ENCODE peak calls at places on chromosomes 13 and 19, in four cellular contexts. M, C, G and H are unnamed samples.

GRCh38 chr13:80977168-80977567 is 636.2 kb upstream of the SPRY2 start:
- DNase-seq in M (no peak), C (no peak), G (no peak), H (no peak)

GRCh38 chr19:10450853-10451609 is 30.7 kb downstream of the PDE4A start:
- DNase-seq in M (no peak), C (no peak), G (no peak), H (no peak)

GRCh38 chr19:6271251-6271650 is 8.5 kb downstream of the MLLT1 start:
- DNase-seq in M (peak), C (no peak), G (no peak), H (no peak)

GRCh38 chr13:99436686-99437416 is 64.4 kb upstream of the TM9SF2 start:
- DNase-seq in M (peak), C (peak), G (peak), H (peak)

GRCh38 chr19:17553256-17553655 is 2.2 kb upstream of the COLGALT1 start:
- DNase-seq in M (peak), C (peak), G (peak), H (peak)

GRCh38 chr13:113856716-113857065 is 7.2 kb downstream of the GAS6 start:
- DNase-seq in M (peak), C (no peak), G (peak), H (no peak)

GRCh38 chr19:12766051-12766521 is 9.3 kb downstream of the HOOK2 start:
- DNase-seq in M (peak), C (peak), G (peak), H (peak)

GRCh38 chr13:67971291-67971690 is 741.2 kb upstream of the PCDH9 start:
- DNase-seq in M (no peak), C (no peak), G (no peak), H (no peak)

GRCh38 chr13:110657196-110657595 is 41.9 kb downstream of the NAXD start:
- DNase-seq in M (no peak), C (no peak), G (no peak), H (no peak)

GRCh38 chr13:42355841-42356575 is 84.1 kb downstream of the AKAP11 start:
- DNase-seq in M (no peak), C (no peak), G (no peak), H (peak)

GRCh38 chr13:49585220-49586157 is at the start of gene RCBTB1:
- DNase-seq in M (peak), C (peak), G (peak), H (peak)

GRCh38 chr13:46961719-46962118 is 64.9 kb upstream of the HTR2A start:
- DNase-seq in M (peak), C (no peak), G (peak), H (peak)

GRCh38 chr13:96130818-96131217 is 40.9 kb downstream of the HS6ST3 start:
- DNase-seq in M (no peak), C (no peak), G (no peak), H (no peak)

GRCh38 chr19:18650468-18651001 is 13.7 kb downstream of the KLHL26 start:
- DNase-seq in M (peak), C (peak), G (peak), H (no peak)

GRCh38 chr19:31350033-31350692 is 927 bp upstream of the TSHZ3 start:
- DNase-seq in M (peak), C (peak), G (peak), H (no peak)

GRCh38 chr13:114136576-114136975 is 4.2 kb upstream of the RASA3 start:
- DNase-seq in M (no peak), C (no peak), G (no peak), H (no peak)

GRCh38 chr19:43560687-43561086 is 14.6 kb downstream of the XRCC1 start:
- DNase-seq in M (no peak), C (no peak), G (peak), H (peak)

GRCh38 chr13:94210826-94211225 is 268.7 kb downstream of the DCT start:
- DNase-seq in M (no peak), C (no peak), G (no peak), H (no peak)

GRCh38 chr19:40719414-40719894 is 2.5 kb downstream of the ITPKC start:
- DNase-seq in M (no peak), C (no peak), G (no peak), H (no peak)

GRCh38 chr19:47274071-47274890 is at the start of gene INAFM1:
- DNase-seq in M (peak), C (peak), G (peak), H (peak)

GRCh38 chr13:84867246-84867645 is 932.0 kb downstream of the SLITRK6 start:
- DNase-seq in M (no peak), C (no peak), G (no peak), H (no peak)

GRCh38 chr13:113105032-113105993 is at the start of gene F7:
- DNase-seq in M (no peak), C (no peak), G (no peak), H (no peak)

GRCh38 chr13:20721454-20722357 is 18.2 kb downstream of the IL17D start:
- DNase-seq in M (peak), C (peak), G (peak), H (no peak)

GRCh38 chr13:24505256-24505655 is 7.3 kb downstream of the PARP4 start:
- DNase-seq in M (no peak), C (no peak), G (no peak), H (no peak)

GRCh38 chr13:92896842-92897241 is 329.8 kb upstream of the GPC6 start:
- DNase-seq in M (peak), C (no peak), G (no peak), H (peak)

GRCh38 chr19:54478677-54479266 is 5.7 kb upstream of the CDC42EP5 start:
- DNase-seq in M (peak), C (no peak), G (peak), H (peak)

GRCh38 chr19:6056801-6057650 is 53.3 kb downstream of the RFX2 start:
- DNase-seq in M (peak), C (peak), G (peak), H (peak)

GRCh38 chr19:4547303-4548237 is 7.7 kb upstream of the LRG1 start:
- DNase-seq in M (peak), C (no peak), G (no peak), H (no peak)

GRCh38 chr19:54420383-54421168 is 5.3 kb downstream of the TTYH1 start:
- DNase-seq in M (no peak), C (peak), G (no peak), H (no peak)

GRCh38 chr13:44331912-44332840 is 41.4 kb upstream of the SERP2 start:
- DNase-seq in M (peak), C (peak), G (peak), H (no peak)

GRCh38 chr19:3818479-3818878 is 32.3 kb upstream of the MATK start:
- DNase-seq in M (no peak), C (no peak), G (peak), H (peak)

GRCh38 chr19:36082916-36083315 is 28.0 kb upstream of the OVOL3 start:
- DNase-seq in M (no peak), C (no peak), G (no peak), H (no peak)

GRCh38 chr13:25292301-25292700 is 5.0 kb upstream of the MTMR6 start:
- DNase-seq in M (peak), C (no peak), G (peak), H (peak)

GRCh38 chr19:48735031-48735615 is 5.3 kb downstream of the RASIP1 start:
- DNase-seq in M (no peak), C (no peak), G (peak), H (no peak)

GRCh38 chr13:76937416-76937815 is 10.9 kb upstream of the ACOD1 start:
- DNase-seq in M (peak), C (no peak), G (peak), H (peak)